ENCODE peak calls at places on chromosomes 11 and 22, in four cellular contexts. M is K562, J is HepG2, R is GM12878. H is an unnamed sample.

GRCh38 chr11:7673724-7674434 is 579 bp upstream of the CYB5R2 start:
- DNase-seq in M (peak), J (no peak), R (no peak), H (no peak)

GRCh38 chr22:19579113-19579811 is 55.1 kb upstream of the CLDN5 start:
- DNase-seq in M (peak), J (no peak), R (no peak), H (no peak)

GRCh38 chr11:100774859-100775258 is 87.8 kb downstream of the ARHGAP42 start:
- DNase-seq in M (no peak), J (peak), R (no peak), H (no peak)

GRCh38 chr22:17980638-17981051 is 43.7 kb downstream of the MICAL3 start:
- DNase-seq in M (peak), J (no peak), R (no peak), H (no peak)

GRCh38 chr11:15941206-15941770 is 415.1 kb downstream of the SOX6 start:
- DNase-seq in M (peak), J (no peak), R (no peak), H (no peak)

GRCh38 chr11:66418168-66418985 is 2.5 kb upstream of the NPAS4 start:
- DNase-seq in M (peak), J (peak), R (peak), H (peak)

GRCh38 chr11:17267576-17267975 is 9.0 kb upstream of the NUCB2 start:
- DNase-seq in M (no peak), J (no peak), R (no peak), H (no peak)

GRCh38 chr11:35223429-35223828 is 84.5 kb downstream of the CD44 start:
- DNase-seq in M (no peak), J (no peak), R (no peak), H (no peak)

GRCh38 chr11:9066432-9066925 is 24.9 kb downstream of the SCUBE2 start:
- DNase-seq in M (no peak), J (peak), R (no peak), H (no peak)

GRCh38 chr11:130159657-130160459 is at the start of gene ST14:
- DNase-seq in M (no peak), J (no peak), R (no peak), H (no peak)
- TF ChIP-seq TARDBP in M (no peak), J (no peak), R (no peak), H (no peak)

DNA sequence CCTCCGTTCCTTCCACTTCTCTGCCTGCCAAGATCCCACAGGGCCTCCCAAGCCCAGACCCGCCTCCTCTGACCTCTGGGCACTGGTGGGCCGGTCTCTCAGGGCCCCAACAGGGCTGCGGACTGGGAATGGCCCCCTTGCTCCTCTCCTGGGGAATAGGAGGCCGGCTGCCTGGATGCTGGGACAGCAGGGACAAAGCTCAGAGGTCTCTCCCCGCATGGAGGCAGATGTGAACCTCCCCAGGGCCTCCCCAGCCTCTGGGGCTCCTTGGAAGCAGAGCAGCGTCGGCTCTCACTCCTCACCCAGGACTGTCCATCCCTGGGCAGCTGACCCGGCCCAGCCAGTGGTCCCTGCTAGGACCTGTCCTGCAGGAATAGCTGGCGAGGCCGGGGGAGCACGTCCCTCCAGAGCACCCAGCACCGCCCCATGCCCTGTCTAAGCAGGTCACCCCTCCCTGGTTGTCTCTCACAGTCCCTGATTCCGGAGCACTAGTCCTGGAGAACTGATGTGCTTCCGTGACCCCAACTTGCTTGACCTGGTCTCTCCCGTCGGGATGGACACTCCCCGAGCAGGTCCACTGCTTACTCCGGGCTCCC is 85.8 kb downstream of the RTL6 start:
- DNase-seq in M (no peak), J (no peak), R (no peak), H (no peak)
- TF ChIP-seq FOXK2 in M (no peak), J (no peak), R (no peak), H (no peak)

GRCh38 chr11:121890377-121890776 is 225.6 kb downstream of the BLID start:
- DNase-seq in M (no peak), J (no peak), R (no peak), H (no peak)
- TF ChIP-seq SP1 in M (no peak), J (no peak), R (no peak), H (no peak)

DNA sequence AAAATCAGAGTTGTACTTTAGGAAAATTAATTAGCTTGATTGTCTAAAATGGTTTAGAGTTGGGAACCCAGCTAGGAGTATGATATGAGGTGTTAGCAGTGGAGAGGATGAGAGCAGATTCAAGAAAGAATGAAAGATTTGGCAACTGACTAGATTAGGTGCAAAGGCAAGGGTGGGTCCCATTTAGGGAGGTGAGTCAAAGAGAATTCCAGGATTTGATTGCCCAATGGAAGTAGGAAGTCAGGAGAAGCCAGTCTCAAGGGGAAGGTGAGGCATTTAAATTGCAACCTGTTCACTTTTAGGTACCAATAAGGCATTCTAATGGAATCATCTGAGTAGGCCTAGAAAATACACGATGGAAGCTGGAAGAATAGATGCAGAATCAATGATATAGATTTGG is 3.6 kb upstream of the CKAP5 start:
- DNase-seq in M (no peak), J (no peak), R (no peak), H (no peak)
- TF ChIP-seq TARDBP in M (no peak), J (no peak), R (no peak), H (no peak)

GRCh38 chr11:1829039-1829820 is 5.6 kb upstream of the SYT8 start:
- DNase-seq in M (no peak), J (no peak), R (no peak), H (no peak)
- TF ChIP-seq FOXK2 in M (no peak), J (no peak), R (no peak), H (no peak)

GRCh38 chr22:46036558-46037408 is 59.8 kb upstream of the WNT7B start:
- DNase-seq in M (no peak), J (peak), R (no peak), H (peak)
- TF ChIP-seq SP1 in M (no peak), J (no peak), R (no peak), H (no peak)

DNA sequence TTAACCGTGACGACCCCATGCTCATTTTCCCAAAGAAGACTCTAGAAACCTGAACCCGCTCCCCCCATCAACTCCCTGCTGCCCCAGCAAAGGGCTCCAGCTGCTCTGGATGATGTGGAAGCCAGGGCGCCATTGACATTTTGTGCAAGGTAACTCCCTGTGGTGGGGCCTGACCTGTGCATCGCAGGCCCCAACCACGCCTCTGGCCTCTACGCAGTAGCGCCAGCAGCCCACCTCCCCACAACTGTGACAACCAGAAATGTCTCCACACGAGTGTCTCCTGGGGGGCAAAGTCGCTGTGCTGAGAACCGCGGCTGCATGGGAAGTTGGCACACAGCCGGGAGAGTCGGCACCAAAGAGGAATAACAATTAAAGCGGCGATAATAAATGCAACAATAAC is 86.9 kb upstream of the PRR5 start:
- DNase-seq in M (no peak), J (no peak), R (no peak), H (no peak)
- TF ChIP-seq TARDBP in M (no peak), J (no peak), R (no peak), H (no peak)

DNA sequence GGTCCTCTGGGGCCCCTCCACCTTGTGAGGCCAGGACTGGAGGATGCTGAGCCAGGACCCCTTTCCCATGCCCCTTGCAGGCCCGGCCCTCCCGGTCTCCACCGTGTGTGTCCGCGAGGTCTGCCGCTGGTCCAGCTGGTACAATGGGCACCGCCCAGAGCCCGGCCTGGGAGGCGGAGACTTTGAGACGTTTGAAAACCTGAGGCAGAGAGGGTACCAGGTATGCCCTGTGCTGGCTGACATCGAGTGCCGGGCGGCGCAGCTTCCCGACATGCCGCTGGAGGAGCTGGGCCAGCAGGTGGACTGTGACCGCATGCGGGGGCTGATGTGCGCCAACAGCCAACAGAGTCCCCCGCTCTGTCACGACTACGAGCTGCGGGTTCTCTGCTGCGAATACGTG is 17.9 kb downstream of the MUC5B start:
- DNase-seq in M (no peak), J (no peak), R (no peak), H (no peak)
- TF ChIP-seq FOXK2 in M (no peak), J (no peak), R (no peak), H (no peak)

H was measured in HEK293T.